ENCODE peak calls at places on chromosomes 2 and 18, in seven cellular contexts. Y, T, G, L, R, E and K are unnamed samples.
A peak's percentile ranks its signal among the peaks of the same experiment; 100 is the strongest.

GRCh38 chr2:200023570-200023969 is 68.2 kb downstream of the MAIP1 start:
- DNase-seq in R (no peak), G (no peak), E (no peak), L (no peak), T (no peak), Y (no peak), K (no peak)

GRCh38 chr2:231557571-231558217 is 27.4 kb upstream of the NMUR1 start:
- DNase-seq in G (peak; percentile 85), R (peak; percentile 44), Y (peak; percentile 38), L (peak; percentile 39), T (no peak), E (peak; percentile 65), K (peak; percentile 23)

GRCh38 chr18:21084511-21085078 is 27.0 kb downstream of the ROCK1 start:
- DNase-seq in Y (no peak), E (no peak), T (no peak), L (no peak), R (no peak), G (no peak), K (no peak)

GRCh38 chr2:201203916-201204654 is 21.1 kb downstream of the CASP10 start:
- DNase-seq in R (no peak), E (no peak), Y (no peak), G (no peak), L (no peak), T (no peak), K (no peak)

GRCh38 chr2:52117299-52117698 is 1085.4 kb upstream of the NRXN1 start:
- DNase-seq in Y (no peak), G (no peak), R (no peak), T (no peak), L (no peak), E (no peak), K (no peak)

GRCh38 chr2:137950238-137950637 is 14.0 kb upstream of the HNMT start:
- DNase-seq in G (no peak), Y (no peak), E (no peak), L (no peak), R (no peak), T (no peak), K (no peak)

GRCh38 chr2:209523041-209523740 is 99.3 kb downstream of the MAP2 start:
- DNase-seq in L (no peak), G (no peak), T (no peak), Y (no peak), E (no peak), R (no peak), K (no peak)

GRCh38 chr2:204407209-204408070 is 137.8 kb upstream of the PARD3B start:
- DNase-seq in G (no peak), T (no peak), E (no peak), L (no peak), Y (no peak), R (no peak), K (no peak)

GRCh38 chr2:234670052-234670451 is 173.2 kb upstream of the ARL4C start:
- DNase-seq in E (no peak), Y (no peak), L (no peak), G (no peak), T (peak; percentile 42), R (no peak), K (no peak)